ENCODE peak calls at places on chromosome 17, in eight cellular contexts. W, D, F, R, L, O, I and Y are unnamed samples. For H3K27me3, the result is how much of the 10 kb centered on the place peaks cover.

GRCh38 chr17:5607946-5608345 is 23.6 kb upstream of the NLRP1 start:
- DNase-seq in W (no peak), D (no peak), F (no peak), R (no peak), L (no peak), O (no peak), I (no peak), Y (no peak)

GRCh38 chr17:21012736-21013135 is 30.1 kb downstream of the USP22 start:
- DNase-seq in W (no peak), D (no peak), F (no peak), R (no peak), L (no peak), O (no peak), I (no peak), Y (no peak)

GRCh38 chr17:66431910-66432309 is 129.5 kb downstream of the PRKCA start:
- DNase-seq in W (no peak), D (no peak), F (peak), R (no peak), L (no peak), O (no peak), I (no peak), Y (peak)

GRCh38 chr17:45172541-45173286 is 11.0 kb downstream of the HEXIM2 start:
- DNase-seq in W (no peak), D (peak), F (peak), R (peak), L (peak), O (no peak), I (peak), Y (peak)

GRCh38 chr17:56866076-56866475 is 32.1 kb downstream of the DGKE start:
- DNase-seq in W (no peak), D (no peak), F (no peak), R (no peak), L (no peak), O (no peak), I (no peak), Y (no peak)

GRCh38 chr17:82356028-82356427 is 3.0 kb upstream of the TEX19 start:
- DNase-seq in W (no peak), D (peak), F (no peak), R (no peak), L (no peak), O (no peak), I (no peak), Y (no peak)

GRCh38 chr17:5422505-5422904 is 2.5 kb downstream of the RPAIN start:
- DNase-seq in W (no peak), D (no peak), F (peak), R (no peak), L (no peak), O (no peak), I (no peak), Y (peak)

GRCh38 chr17:37026534-37026875 is 77.8 kb downstream of the AATF start:
- DNase-seq in W (no peak), D (no peak), F (no peak), R (no peak), L (no peak), O (no peak), I (no peak), Y (no peak)

GRCh38 chr17:53757559-53757958 is 65.2 kb upstream of the KIF2B start:
- DNase-seq in W (no peak), D (no peak), F (no peak), R (no peak), L (no peak), O (no peak), I (no peak), Y (no peak)

GRCh38 chr17:48441231-48441711 is 11.3 kb upstream of the SKAP1 start:
- DNase-seq in W (peak), D (no peak), F (no peak), R (no peak), L (peak), O (no peak), I (no peak), Y (no peak)

GRCh38 chr17:36485805-36486203 is 677 bp upstream of the ZNHIT3 start:
- DNase-seq in W (no peak), D (no peak), F (peak), R (no peak), L (no peak), O (no peak), I (no peak), Y (no peak)

GRCh38 chr17:39872700-39873099 is 4.7 kb downstream of the ZPBP2 start:
- DNase-seq in W (no peak), D (no peak), F (peak), R (no peak), L (no peak), O (no peak), I (no peak), Y (no peak)

GRCh38 chr17:4933646-4934045 is 1.6 kb downstream of the GP1BA start:
- DNase-seq in W (no peak), D (no peak), F (no peak), R (no peak), L (no peak), O (no peak), I (no peak), Y (no peak)

GRCh38 chr17:73632513-73632912 is 11.7 kb downstream of the SDK2 start:
- DNase-seq in W (no peak), D (no peak), F (no peak), R (no peak), L (no peak), O (no peak), I (no peak), Y (no peak)

GRCh38 chr17:63640038-63640437 is 17.8 kb downstream of the MAP3K3 start:
- DNase-seq in W (no peak), D (no peak), F (no peak), R (no peak), L (no peak), O (no peak), I (no peak), Y (no peak)

GRCh38 chr17:63946440-63947363 is 14.6 kb upstream of the CD79B start:
- DNase-seq in W (peak), D (no peak), F (peak), R (no peak), L (peak), O (peak), I (peak), Y (peak)

GRCh38 chr17:61250335-61250890 is 149.2 kb upstream of the TBX2 start:
- DNase-seq in W (no peak), D (no peak), F (peak), R (no peak), L (no peak), O (no peak), I (no peak), Y (peak)

GRCh38 chr17:80501739-80502577 is 25.6 kb upstream of the NPTX1 start:
- DNase-seq in W (no peak), D (no peak), F (peak), R (no peak), L (no peak), O (no peak), I (no peak), Y (peak)

GRCh38 chr17:1573932-1574696 is 11.5 kb upstream of the PITPNA start:
- DNase-seq in W (no peak), D (peak), F (peak), R (peak), L (peak), O (peak), I (peak), Y (peak)

GRCh38 chr17:74922694-74923537 is at the start of gene USH1G:
- DNase-seq in W (no peak), D (no peak), F (no peak), R (peak), L (no peak), O (no peak), I (peak), Y (no peak)

GRCh38 chr17:58305626-58306025 is 23.0 kb downstream of the TSPOAP1 start:
- DNase-seq in W (no peak), D (no peak), F (no peak), R (no peak), L (no peak), O (no peak), I (no peak), Y (no peak)

GRCh38 chr17:66711936-66712335 is 123.0 kb upstream of the CACNG5 start:
- DNase-seq in W (no peak), D (peak), F (no peak), R (no peak), L (no peak), O (no peak), I (no peak), Y (no peak)

GRCh38 chr17:10063730-10064221 is 134.6 kb downstream of the GAS7 start:
- DNase-seq in W (no peak), D (no peak), F (peak), R (no peak), L (no peak), O (no peak), I (no peak), Y (no peak)

GRCh38 chr17:21452377-21453143 is 76.4 kb downstream of the KCNJ12 start:
- DNase-seq in W (no peak), D (no peak), F (peak), R (peak), L (peak), O (no peak), I (peak), Y (peak)

GRCh38 chr17:19254651-19255050 is 17.5 kb downstream of the EPN2 start:
- DNase-seq in W (no peak), D (no peak), F (no peak), R (no peak), L (no peak), O (no peak), I (no peak), Y (no peak)

GRCh38 chr17:4518901-4519300 is 20.2 kb downstream of the SPNS2 start:
- DNase-seq in W (no peak), D (no peak), F (no peak), R (no peak), L (no peak), O (no peak), I (peak), Y (no peak)

GRCh38 chr17:42760652-42761581 is at the start of gene RAMP2:
- DNase-seq in W (no peak), D (no peak), F (peak), R (peak), L (peak), O (peak), I (peak), Y (no peak)
- H3K27me3 ChIP-seq in W (under half), D (under half), F (under half), R (under half), L (under half), O (under half), I (under half), Y (under half)

DNA sequence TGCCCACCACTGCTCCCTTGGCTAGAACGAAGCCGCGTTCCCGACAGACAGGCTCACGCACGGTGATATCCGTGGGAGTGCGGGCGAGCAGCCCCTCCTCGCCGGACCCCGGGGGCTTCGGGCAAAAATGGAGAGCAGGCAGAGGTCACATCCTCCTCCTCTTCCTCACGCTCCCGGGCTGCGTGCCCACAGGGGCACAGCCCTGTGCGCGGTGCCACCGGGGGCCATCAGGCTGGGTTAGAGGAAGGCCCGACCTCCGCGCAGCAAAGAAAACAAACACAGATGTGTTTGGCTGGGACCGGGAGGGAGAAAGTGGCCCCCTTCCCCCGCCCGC is 519 bp upstream of the NTN1 start:
- DNase-seq in W (no peak), D (no peak), F (no peak), R (no peak), L (no peak), O (no peak), I (no peak), Y (no peak)
- H3K27me3 ChIP-seq in W (under half), D (under half), F (half or more), R (under half), L (under half), O (under half), I (under half), Y (under half)

DNA sequence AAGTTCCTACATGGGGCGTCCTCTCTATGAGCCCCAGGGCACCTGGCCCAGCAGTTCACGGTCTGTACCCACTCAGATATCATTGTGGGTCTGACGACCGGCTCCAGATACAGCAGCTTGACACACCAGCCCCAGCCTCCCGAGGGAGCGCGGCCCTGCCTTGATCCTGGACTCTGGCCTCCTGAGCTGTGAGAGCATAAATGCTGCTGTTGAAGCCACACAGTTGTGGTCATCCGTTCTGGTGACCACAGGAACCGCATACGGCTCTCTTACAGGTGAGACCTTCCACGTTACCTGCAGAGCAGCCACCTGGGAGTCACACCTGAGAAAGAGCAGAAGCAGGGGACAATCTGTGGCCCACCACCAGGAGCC is 209.2 kb downstream of the RBFOX3 start:
- DNase-seq in W (no peak), D (no peak), F (no peak), R (no peak), L (no peak), O (no peak), I (no peak), Y (no peak)
- H3K27me3 ChIP-seq in W (under half), D (under half), F (under half), R (under half), L (under half), O (half or more), I (under half), Y (under half)

GRCh38 chr17:7293131-7293557 is 1.3 kb downstream of the YBX2 start:
- DNase-seq in W (no peak), D (no peak), F (peak), R (no peak), L (no peak), O (no peak), I (no peak), Y (no peak)
- H3K27me3 ChIP-seq in W (under half), D (under half), F (under half), R (under half), L (under half), O (under half), I (under half), Y (half or more)

GRCh38 chr17:46773676-46774075 is 44.8 kb downstream of the WNT3 start:
- DNase-seq in W (no peak), D (peak), F (no peak), R (no peak), L (no peak), O (peak), I (no peak), Y (no peak)
- H3K27me3 ChIP-seq in W (under half), D (under half), F (under half), R (under half), L (under half), O (under half), I (under half), Y (under half)

DNA sequence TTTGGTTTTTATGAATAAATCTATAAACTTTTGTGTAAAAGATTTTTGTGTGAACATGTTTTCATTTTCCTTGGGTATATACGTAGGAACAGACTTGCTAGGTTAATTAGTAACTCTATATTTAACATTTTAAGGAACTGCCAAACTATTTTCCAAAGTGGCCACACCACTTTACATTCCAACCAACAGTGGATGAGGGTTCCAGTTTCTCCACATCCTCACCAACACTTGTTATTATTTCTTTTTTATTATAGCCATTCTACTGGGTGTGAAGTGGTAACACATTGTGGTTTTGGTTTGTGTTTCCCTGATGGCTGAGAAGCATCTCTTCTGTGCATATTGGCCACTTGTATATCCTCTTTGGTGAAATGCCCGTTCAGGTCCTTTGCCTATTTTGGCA is 20.0 kb downstream of the LYRM9 start:
- DNase-seq in W (no peak), D (no peak), F (no peak), R (no peak), L (no peak), O (no peak), I (no peak), Y (no peak)
- H3K27me3 ChIP-seq in W (under half), D (under half), F (under half), R (under half), L (under half), O (under half), I (under half), Y (under half)

GRCh38 chr17:77905766-77906165 is 52.7 kb upstream of the TNRC6C start:
- DNase-seq in W (no peak), D (peak), F (no peak), R (no peak), L (no peak), O (no peak), I (no peak), Y (no peak)
- H3K27me3 ChIP-seq in W (under half), D (under half), F (half or more), R (under half), L (under half), O (under half), I (under half), Y (under half)

GRCh38 chr17:49467175-49467574 is 27.9 kb upstream of the NGFR start:
- DNase-seq in W (no peak), D (no peak), F (peak), R (no peak), L (no peak), O (no peak), I (no peak), Y (no peak)
- H3K27me3 ChIP-seq in W (under half), D (under half), F (under half), R (under half), L (under half), O (under half), I (under half), Y (under half)